ENCODE peak calls at places on chromosomes 12 and 14, in seven cellular contexts. R is cardiac fibroblast, K is hippocampal formation, X is GM13976, G is GM18507, Z is transverse colon, W is HT1080. I is an unnamed sample.

GRCh38 chr14:89455412-89455811 is 38.4 kb upstream of the FOXN3 start:
- DNase-seq in R (peak), K (no peak), X (no peak), G (no peak), Z (peak), W (no peak), I (no peak)

GRCh38 chr12:107491856-107492255 is 193.7 kb upstream of the PWP1 start:
- DNase-seq in R (no peak), K (no peak), X (no peak), G (no peak), Z (no peak), W (peak), I (no peak)

GRCh38 chr14:96903444-96904023 is 106.4 kb downstream of the VRK1 start:
- DNase-seq in R (no peak), K (no peak), X (no peak), G (no peak), Z (no peak), W (no peak), I (no peak)

GRCh38 chr12:104416637-104417036 is 40.1 kb upstream of the CHST11 start:
- DNase-seq in R (no peak), K (no peak), X (no peak), G (no peak), Z (no peak), W (no peak), I (no peak)

GRCh38 chr12:8145754-8146415 is 10.9 kb upstream of the ZNF705A start:
- DNase-seq in R (peak), K (peak), X (no peak), G (no peak), Z (no peak), W (peak), I (peak)

GRCh38 chr12:47900480-47901129 is 4.2 kb downstream of the VDR start:
- DNase-seq in R (no peak), K (no peak), X (no peak), G (no peak), Z (peak), W (no peak), I (no peak)

GRCh38 chr12:123387508-123388217 is 3.7 kb downstream of the KMT5A start:
- DNase-seq in R (no peak), K (no peak), X (no peak), G (no peak), Z (no peak), W (no peak), I (peak)

GRCh38 chr14:74977164-74977900 is 21.9 kb upstream of the PGF start:
- DNase-seq in R (no peak), K (no peak), X (no peak), G (no peak), Z (no peak), W (no peak), I (no peak)

GRCh38 chr12:43969882-43970281 is 134.0 kb downstream of the TMEM117 start:
- DNase-seq in R (peak), K (no peak), X (no peak), G (no peak), Z (no peak), W (peak), I (no peak)

GRCh38 chr14:64196668-64197411 is 97.3 kb downstream of the ESR2 start:
- DNase-seq in R (peak), K (peak), X (no peak), G (no peak), Z (no peak), W (peak), I (peak)

GRCh38 chr12:132527883-132528264 is 37.9 kb downstream of the FBRSL1 start:
- DNase-seq in R (no peak), K (no peak), X (no peak), G (no peak), Z (no peak), W (no peak), I (no peak)

I was measured in nephron progenitor cell.